ENCODE peak calls at places on chromosomes 7 and 10, in ten cellular contexts. M, D, W, F, S, R, K, V, U and J are unnamed samples. For H3K27me3, the result is how much of the 10 kb centered on the place peaks cover.

GRCh38 chr10:1629326-1630036 is 107.8 kb downstream of the ADARB2 start:
- DNase-seq in M (no peak), D (no peak), W (no peak), F (no peak), S (no peak), R (no peak), K (no peak), V (no peak), U (no peak), J (no peak)

GRCh38 chr10:29473411-29474100 is 161.2 kb downstream of the SVIL start:
- DNase-seq in M (peak), D (peak), W (no peak), F (no peak), S (no peak), R (no peak), K (no peak), V (no peak), U (peak), J (no peak)

GRCh38 chr10:78199019-78199418 is 165.4 kb downstream of the RPS24 start:
- DNase-seq in M (no peak), D (no peak), W (no peak), F (no peak), S (no peak), R (no peak), K (no peak), V (no peak), U (no peak), J (no peak)

GRCh38 chr10:111093741-111094380 is 17.0 kb downstream of the ADRA2A start:
- DNase-seq in M (no peak), D (no peak), W (no peak), F (no peak), S (no peak), R (no peak), K (no peak), V (no peak), U (peak), J (no peak)

GRCh38 chr10:124962421-124962820 is 20.5 kb downstream of the ZRANB1 start:
- DNase-seq in M (no peak), D (no peak), W (no peak), F (no peak), S (no peak), R (no peak), K (no peak), V (no peak), U (peak), J (no peak)

GRCh38 chr10:69383485-69384089 is 33.1 kb downstream of the TACR2 start:
- DNase-seq in M (no peak), D (peak), W (no peak), F (no peak), S (no peak), R (peak), K (no peak), V (no peak), U (peak), J (no peak)

GRCh38 chr10:32384185-32384584 is 37.2 kb upstream of the EPC1 start:
- DNase-seq in M (no peak), D (no peak), W (no peak), F (no peak), S (no peak), R (no peak), K (no peak), V (no peak), U (no peak), J (no peak)

GRCh38 chr7:139200382-139200781 is 30.7 kb upstream of the UBN2 start:
- DNase-seq in M (no peak), D (no peak), W (no peak), F (no peak), S (no peak), R (no peak), K (no peak), V (no peak), U (no peak), J (no peak)

GRCh38 chr7:40047661-40048060 is 86.8 kb downstream of the MPLKIP start:
- DNase-seq in M (no peak), D (no peak), W (no peak), F (no peak), S (no peak), R (no peak), K (no peak), V (no peak), U (no peak), J (no peak)

GRCh38 chr10:18949391-18949790 is 99.2 kb upstream of the MALRD1 start:
- DNase-seq in M (no peak), D (no peak), W (no peak), F (no peak), S (no peak), R (no peak), K (no peak), V (no peak), U (peak), J (no peak)

DNA sequence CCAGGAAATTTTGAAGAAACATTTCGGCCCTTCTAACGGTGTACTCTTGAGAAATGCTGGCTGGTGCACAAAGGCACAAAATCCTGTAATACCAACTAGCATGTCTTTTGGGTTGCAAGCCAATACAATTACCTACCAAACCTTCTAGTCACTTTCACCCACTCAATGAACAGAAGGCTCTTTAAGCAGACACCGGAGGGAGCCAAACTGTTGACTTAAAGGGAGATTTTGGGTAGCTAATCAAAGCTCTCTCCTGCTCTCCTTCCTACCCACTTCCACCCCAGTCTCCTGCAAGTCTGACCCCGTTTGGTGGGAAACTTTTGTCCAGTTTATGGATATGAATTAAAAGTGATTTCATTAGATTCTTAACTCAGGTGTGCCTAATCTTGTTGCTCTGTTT is 24.0 kb downstream of the GRM3 start:
- DNase-seq in M (no peak), D (no peak), W (no peak), F (no peak), S (no peak), R (no peak), K (peak), V (peak), U (no peak), J (no peak)
- TF ChIP-seq CTCF in M (no peak), D (no peak), W (no peak), F (no peak), S (no peak), R (no peak), K (no peak), V (no peak), U (no peak), J (no peak)

GRCh38 chr7:19116121-19117080 is 1.0 kb downstream of the TWIST1 start:
- DNase-seq in M (no peak), D (no peak), W (peak), F (peak), S (peak), R (peak), K (peak), V (no peak), U (peak), J (no peak)

GRCh38 chr7:19119372-19119771 is 1.9 kb upstream of the TWIST1 start:
- DNase-seq in M (no peak), D (no peak), W (no peak), F (no peak), S (no peak), R (no peak), K (no peak), V (no peak), U (no peak), J (no peak)

GRCh38 chr7:19118896-19119301 is 1.5 kb upstream of the TWIST1 start:
- DNase-seq in M (no peak), D (no peak), W (no peak), F (peak), S (no peak), R (no peak), K (no peak), V (no peak), U (no peak), J (no peak)

GRCh38 chr7:19117081-19117869 is at the start of gene TWIST1:
- DNase-seq in M (peak), D (no peak), W (peak), F (peak), S (peak), R (peak), K (peak), V (no peak), U (peak), J (peak)

DNA sequence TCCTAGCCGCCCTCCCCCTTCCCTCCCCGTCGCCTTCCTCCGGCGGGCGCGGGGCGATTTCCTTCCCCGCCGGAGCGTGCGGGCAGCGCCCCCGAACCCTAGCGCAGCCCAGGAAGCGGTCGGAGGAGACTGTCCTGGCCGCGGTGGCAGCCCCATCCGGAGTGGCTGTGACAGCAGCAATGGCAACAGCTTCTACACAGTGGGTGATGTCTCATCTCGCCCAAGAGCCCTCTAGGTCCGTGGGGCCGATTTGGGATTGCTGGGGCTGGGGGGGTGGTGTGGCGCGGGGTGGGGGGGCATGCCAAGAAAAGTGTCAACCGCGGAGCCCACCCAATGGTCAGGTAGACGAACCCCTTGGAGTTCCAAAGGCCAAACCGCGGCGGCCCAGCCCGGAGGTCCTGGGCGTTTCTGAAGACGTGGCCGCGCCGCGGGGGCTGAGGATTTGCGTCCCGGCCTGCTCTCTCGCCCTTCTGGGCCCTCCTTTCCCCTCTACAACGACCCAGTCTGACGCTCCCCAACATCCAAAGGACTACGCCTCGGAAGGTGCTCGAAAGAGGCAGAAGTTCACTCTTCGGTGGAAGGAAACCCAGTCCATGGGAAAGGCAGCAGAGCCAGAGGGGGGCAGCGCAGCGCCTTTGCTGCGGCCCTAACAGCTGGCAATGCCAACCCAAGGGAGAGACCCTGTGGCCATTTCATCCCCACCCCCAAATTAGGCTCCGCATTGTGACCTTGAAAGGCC is 603 bp upstream of the TWIST1 start:
- DNase-seq in M (no peak), D (no peak), W (no peak), F (peak), S (peak), R (peak), K (no peak), V (no peak), U (peak), J (no peak)
- H3K27me3 ChIP-seq in M (under half), D (half or more), W (under half), F (half or more), S (half or more), R (half or more), K (under half), V (under half), U (under half), J (half or more)

GRCh38 chr7:44793919-44794715 is 2.4 kb upstream of the PPIA start:
- DNase-seq in M (no peak), D (no peak), W (no peak), F (no peak), S (no peak), R (no peak), K (no peak), V (no peak), U (peak), J (no peak)

GRCh38 chr7:44796034-44796503 is 412 bp upstream of the PPIA start:
- DNase-seq in M (no peak), D (no peak), W (no peak), F (no peak), S (no peak), R (no peak), K (no peak), V (peak), U (peak), J (peak)

GRCh38 chr7:44797329-44798258 is 1.1 kb downstream of the PPIA start:
- DNase-seq in M (peak), D (peak), W (peak), F (peak), S (peak), R (peak), K (peak), V (peak), U (peak), J (peak)

GRCh38 chr7:44798649-44799275 is 2.3 kb downstream of the PPIA start:
- DNase-seq in M (no peak), D (no peak), W (no peak), F (no peak), S (no peak), R (no peak), K (no peak), V (no peak), U (no peak), J (no peak)

GRCh38 chr7:44796504-44797328 is at the start of gene PPIA:
- DNase-seq in M (peak), D (peak), W (peak), F (peak), S (peak), R (peak), K (peak), V (peak), U (peak), J (peak)
- TF ChIP-seq POLR2A in M (peak), D (peak), W (peak), F (peak), S (peak), R (peak), K (peak), V (peak), U (peak), J (peak)

GRCh38 chr10:79203833-79204232 is 135.1 kb downstream of the ZMIZ1 start:
- DNase-seq in M (peak), D (no peak), W (no peak), F (no peak), S (no peak), R (peak), K (no peak), V (no peak), U (no peak), J (no peak)
- TF ChIP-seq CTCF in M (no peak), D (no peak), W (no peak), F (no peak), S (no peak), R (peak), K (no peak), V (no peak), U (no peak), J (no peak)

GRCh38 chr7:128924706-128925588 is 12.8 kb upstream of the IRF5 start:
- DNase-seq in M (no peak), D (no peak), W (no peak), F (no peak), S (peak), R (no peak), K (no peak), V (no peak), U (no peak), J (no peak)

GRCh38 chr7:128923411-128923800 is 12.9 kb upstream of the KCP start:
- DNase-seq in M (no peak), D (peak), W (no peak), F (no peak), S (no peak), R (no peak), K (no peak), V (no peak), U (no peak), J (peak)

GRCh38 chr7:128921866-128922440 is 11.4 kb upstream of the KCP start:
- DNase-seq in M (no peak), D (no peak), W (no peak), F (peak), S (peak), R (no peak), K (no peak), V (no peak), U (no peak), J (no peak)

GRCh38 chr7:128920913-128921582 is 10.5 kb upstream of the KCP start:
- DNase-seq in M (no peak), D (no peak), W (no peak), F (peak), S (peak), R (no peak), K (no peak), V (no peak), U (no peak), J (no peak)

GRCh38 chr7:128922496-128923410 is 12.2 kb upstream of the KCP start:
- DNase-seq in M (no peak), D (peak), W (no peak), F (peak), S (peak), R (no peak), K (no peak), V (no peak), U (no peak), J (no peak)
- H3K27me3 ChIP-seq in M (under half), D (under half), W (under half), F (under half), S (under half), R (under half), K (under half), V (under half), U (half or more), J (under half)

DNA sequence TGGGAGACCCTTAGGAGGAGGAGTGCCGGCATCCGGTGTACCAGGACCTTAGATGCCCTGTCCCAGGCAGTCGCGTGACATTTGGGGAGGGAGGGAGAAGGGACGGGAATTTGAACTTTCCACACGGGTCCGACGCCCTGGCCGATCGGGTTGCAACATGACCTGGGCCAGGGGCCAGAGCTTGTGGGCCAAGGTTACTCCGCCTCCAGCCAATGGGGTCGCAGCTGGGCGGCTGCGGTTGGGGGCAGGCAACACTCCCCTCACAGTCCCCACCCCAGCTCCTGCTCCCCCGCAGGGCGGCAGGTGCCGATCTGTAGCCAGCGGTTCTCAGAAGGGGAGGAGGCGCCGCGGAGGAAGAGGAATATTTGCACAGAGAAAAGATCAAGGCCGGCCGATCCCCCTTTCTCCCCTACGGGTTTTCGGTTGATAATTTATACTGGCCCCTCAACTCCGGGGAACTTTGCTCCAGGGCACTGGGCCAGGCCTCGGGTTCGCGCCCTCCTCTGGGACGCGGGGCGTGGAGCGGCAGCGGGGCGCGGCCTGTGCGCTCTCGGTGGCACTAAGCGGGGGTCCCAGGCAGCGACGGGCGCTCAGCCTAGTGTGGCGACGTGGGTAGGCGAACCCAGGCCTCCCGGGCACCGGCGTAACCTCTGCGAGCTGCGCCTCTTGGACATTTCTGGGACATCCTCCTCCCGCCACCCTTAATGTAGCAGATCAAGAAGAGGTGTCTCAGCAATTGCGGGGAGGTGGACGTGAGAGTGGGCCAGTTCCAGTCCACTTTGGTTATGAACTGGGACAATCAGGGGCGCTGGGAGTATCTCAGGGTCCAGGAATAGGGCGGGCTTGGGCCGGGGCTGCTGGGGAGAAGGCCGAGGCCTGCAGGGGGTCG is 1.2 kb downstream of the MLXIPL start:
- DNase-seq in M (peak), D (peak), W (no peak), F (peak), S (no peak), R (peak), K (peak), V (no peak), U (no peak), J (no peak)
- TF ChIP-seq POLR2A in M (no peak), D (peak), W (no peak), F (no peak), S (no peak), R (no peak), K (no peak), V (no peak), U (no peak), J (no peak)

GRCh38 chr7:81956520-81956919 is 186.7 kb upstream of the HGF start:
- DNase-seq in M (no peak), D (no peak), W (no peak), F (no peak), S (no peak), R (no peak), K (no peak), V (peak), U (peak), J (no peak)

GRCh38 chr7:81957517-81957916 is 187.7 kb upstream of the HGF start:
- DNase-seq in M (no peak), D (no peak), W (no peak), F (no peak), S (no peak), R (no peak), K (no peak), V (no peak), U (no peak), J (no peak)

GRCh38 chr7:81960026-81960425 is 190.2 kb upstream of the HGF start:
- DNase-seq in M (no peak), D (no peak), W (no peak), F (no peak), S (no peak), R (no peak), K (no peak), V (no peak), U (no peak), J (no peak)
- TF ChIP-seq CTCF in M (no peak), D (no peak), W (no peak), F (no peak), S (no peak), R (no peak), K (no peak), V (no peak), U (no peak), J (no peak)

GRCh38 chr7:41701068-41701467 is 1.8 kb downstream of the INHBA start:
- DNase-seq in M (no peak), D (no peak), W (no peak), F (no peak), S (no peak), R (no peak), K (no peak), V (no peak), U (no peak), J (no peak)
- H3K27me3 ChIP-seq in M (under half), D (under half), W (under half), F (under half), S (under half), R (under half), K (under half), V (under half), U (under half), J (under half)

GRCh38 chr7:55066479-55066878 is 47.7 kb downstream of the EGFR start:
- DNase-seq in M (peak), D (peak), W (no peak), F (no peak), S (no peak), R (no peak), K (no peak), V (no peak), U (no peak), J (no peak)

GRCh38 chr7:55069271-55069792 is 50.5 kb downstream of the EGFR start:
- DNase-seq in M (peak), D (no peak), W (no peak), F (no peak), S (no peak), R (no peak), K (no peak), V (no peak), U (peak), J (no peak)

GRCh38 chr7:55065511-55066229 is 46.9 kb downstream of the EGFR start:
- DNase-seq in M (peak), D (no peak), W (peak), F (no peak), S (no peak), R (no peak), K (no peak), V (peak), U (peak), J (no peak)

GRCh38 chr7:55066938-55067337 is 48.1 kb downstream of the EGFR start:
- DNase-seq in M (peak), D (no peak), W (no peak), F (no peak), S (no peak), R (no peak), K (no peak), V (no peak), U (no peak), J (no peak)

DNA sequence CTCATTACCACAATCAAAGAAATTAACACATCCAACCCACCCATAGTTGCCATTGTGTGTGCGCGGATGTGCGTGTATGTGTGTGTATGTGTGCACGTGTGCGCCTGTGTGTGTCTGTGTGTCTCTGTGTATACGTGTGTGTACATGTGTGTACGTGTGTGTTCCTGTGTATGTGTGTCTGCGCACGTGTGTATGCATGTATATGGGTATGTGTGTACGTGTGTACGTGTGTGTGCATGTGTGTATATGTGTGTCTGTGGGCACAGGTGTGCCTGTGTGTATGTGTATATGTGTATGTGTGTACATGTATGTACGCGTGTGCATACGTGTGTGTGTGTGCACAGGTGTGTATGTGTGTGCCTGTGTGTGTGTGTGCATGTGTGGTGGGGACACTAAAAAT is 48.9 kb downstream of the EGFR start:
- DNase-seq in M (peak), D (no peak), W (no peak), F (no peak), S (no peak), R (no peak), K (no peak), V (no peak), U (no peak), J (no peak)
- TF ChIP-seq POLR2A in M (no peak), D (no peak), W (no peak), F (no peak), S (no peak), R (no peak), K (no peak), V (no peak), U (no peak), J (no peak)